ENCODE peak calls at places on chromosome 15, in six cellular contexts. One of them, this sample, is unnamed.

GRCh38 chr15:69660658-69661405 is 208.2 kb downstream of the RPLP1 start:
- DNase-seq in H7: no peak
- DNase-seq in GDM1: no peak
- DNase-seq in cardiac fibroblast: no peak
- DNase-seq in EL: no peak
- DNase-seq in D341Med: no peak
- DNase-seq in this sample: no peak

GRCh38 chr15:93019971-93020370 is 69.0 kb downstream of the RGMA start:
- DNase-seq in H7: no peak
- DNase-seq in GDM1: no peak
- DNase-seq in cardiac fibroblast: no peak
- DNase-seq in EL: no peak
- DNase-seq in D341Med: no peak
- DNase-seq in this sample: no peak

GRCh38 chr15:23869391-23869790 is 182.3 kb upstream of the NDN start:
- DNase-seq in H7: peak; percentile 82
- DNase-seq in GDM1: no peak
- DNase-seq in cardiac fibroblast: no peak
- DNase-seq in EL: no peak
- DNase-seq in D341Med: no peak
- DNase-seq in this sample: peak; percentile 16

GRCh38 chr15:80739919-80740318 is 39.3 kb upstream of the CEMIP start:
- DNase-seq in H7: no peak
- DNase-seq in GDM1: no peak
- DNase-seq in cardiac fibroblast: no peak
- DNase-seq in EL: no peak
- DNase-seq in D341Med: no peak
- DNase-seq in this sample: no peak

GRCh38 chr15:90660195-90660995 is 56.8 kb upstream of the BLM start:
- DNase-seq in H7: peak; percentile 66
- DNase-seq in GDM1: peak; percentile 67
- DNase-seq in cardiac fibroblast: peak; percentile 77
- DNase-seq in EL: peak; percentile 96
- DNase-seq in D341Med: no peak
- DNase-seq in this sample: no peak

GRCh38 chr15:93158104-93158503 is 69.1 kb upstream of the RGMA start:
- DNase-seq in H7: no peak
- DNase-seq in GDM1: no peak
- DNase-seq in cardiac fibroblast: no peak
- DNase-seq in EL: no peak
- DNase-seq in D341Med: no peak
- DNase-seq in this sample: no peak

GRCh38 chr15:74937226-74937601 is 659 bp downstream of the COX5A start:
- DNase-seq in H7: no peak
- DNase-seq in GDM1: no peak
- DNase-seq in cardiac fibroblast: no peak
- DNase-seq in EL: no peak
- DNase-seq in D341Med: no peak
- DNase-seq in this sample: no peak

GRCh38 chr15:74790080-74790916 is 8.4 kb downstream of the CSK start:
- DNase-seq in H7: no peak
- DNase-seq in GDM1: peak; percentile 66
- DNase-seq in cardiac fibroblast: peak; percentile 79
- DNase-seq in EL: peak; percentile 94
- DNase-seq in D341Med: no peak
- DNase-seq in this sample: no peak

GRCh38 chr15:83352124-83352523 is 67.7 kb upstream of the BNC1 start:
- DNase-seq in H7: no peak
- DNase-seq in GDM1: no peak
- DNase-seq in cardiac fibroblast: no peak
- DNase-seq in EL: no peak
- DNase-seq in D341Med: no peak
- DNase-seq in this sample: no peak

GRCh38 chr15:89669309-89669865 is 9.8 kb downstream of the PLIN1 start:
- DNase-seq in H7: peak; percentile 38
- DNase-seq in GDM1: no peak
- DNase-seq in cardiac fibroblast: no peak
- DNase-seq in EL: no peak
- DNase-seq in D341Med: no peak
- DNase-seq in this sample: no peak

GRCh38 chr15:27328616-27329015 is 357.6 kb downstream of the GABRG3 start:
- DNase-seq in H7: no peak
- DNase-seq in GDM1: no peak
- DNase-seq in cardiac fibroblast: no peak
- DNase-seq in EL: no peak
- DNase-seq in D341Med: no peak
- DNase-seq in this sample: no peak